ENCODE peak calls at places on chromosomes 5 and 9, in ten cellular contexts. E, Y, B, H, L, M, N, S, R and D are unnamed samples.

GRCh38 chr9:4572184-4572826 is 82.0 kb downstream of the SLC1A1 start:
- DNase-seq in E (no peak), Y (no peak), B (no peak), H (no peak), L (no peak), M (no peak), N (no peak), S (no peak), R (no peak), D (no peak)

GRCh38 chr5:35954175-35954574 is 15.8 kb upstream of the CAPSL start:
- DNase-seq in E (no peak), Y (no peak), B (peak), H (no peak), L (peak), M (no peak), N (no peak), S (no peak), R (no peak), D (no peak)

GRCh38 chr5:95962785-95963184 is 1.1 kb upstream of the ELL2 start:
- DNase-seq in E (peak), Y (no peak), B (peak), H (no peak), L (peak), M (no peak), N (no peak), S (no peak), R (no peak), D (no peak)

GRCh38 chr9:91027005-91027404 is 225.4 kb downstream of the SYK start:
- DNase-seq in E (no peak), Y (no peak), B (no peak), H (no peak), L (no peak), M (no peak), N (no peak), S (no peak), R (no peak), D (no peak)

GRCh38 chr5:76391014-76391413 is 12.1 kb upstream of the IQGAP2 start:
- DNase-seq in E (no peak), Y (no peak), B (no peak), H (no peak), L (no peak), M (no peak), N (no peak), S (no peak), R (no peak), D (no peak)

GRCh38 chr5:39432687-39433086 is 7.9 kb upstream of the DAB2 start:
- DNase-seq in E (no peak), Y (no peak), B (no peak), H (no peak), L (no peak), M (no peak), N (no peak), S (no peak), R (peak), D (no peak)

GRCh38 chr5:73119492-73120157 is 750 bp upstream of the TMEM171 start:
- DNase-seq in E (no peak), Y (no peak), B (peak), H (no peak), L (peak), M (no peak), N (no peak), S (no peak), R (no peak), D (no peak)

GRCh38 chr5:178232920-178233429 is 373 bp upstream of the PHYKPL start:
- DNase-seq in E (no peak), Y (no peak), B (no peak), H (no peak), L (no peak), M (no peak), N (no peak), S (peak), R (no peak), D (no peak)

GRCh38 chr9:136323420-136323819 is 3.9 kb upstream of the GPSM1 start:
- DNase-seq in E (no peak), Y (no peak), B (no peak), H (no peak), L (no peak), M (no peak), N (no peak), S (no peak), R (no peak), D (no peak)

GRCh38 chr5:111224561-111224989 is 391 bp downstream of the CAMK4 start:
- DNase-seq in E (no peak), Y (no peak), B (no peak), H (no peak), L (no peak), M (peak), N (no peak), S (no peak), R (no peak), D (peak)

GRCh38 chr5:134132372-134133212 is 18.1 kb downstream of the TCF7 start:
- DNase-seq in E (no peak), Y (no peak), B (no peak), H (peak), L (peak), M (peak), N (no peak), S (peak), R (no peak), D (peak)

GRCh38 chr5:156178117-156178516 is 148.8 kb upstream of the SGCD start:
- DNase-seq in E (no peak), Y (peak), B (no peak), H (no peak), L (no peak), M (no peak), N (no peak), S (no peak), R (no peak), D (no peak)

GRCh38 chr5:148984333-148984732 is 78.5 kb downstream of the SH3TC2 start:
- DNase-seq in E (no peak), Y (peak), B (no peak), H (no peak), L (peak), M (no peak), N (no peak), S (no peak), R (no peak), D (no peak)

GRCh38 chr5:75050415-75050814 is 1.9 kb downstream of the GCNT4 start:
- DNase-seq in E (peak), Y (peak), B (peak), H (no peak), L (peak), M (no peak), N (no peak), S (peak), R (no peak), D (no peak)

GRCh38 chr5:143698534-143698933 is 113.4 kb upstream of the HMHB1 start:
- DNase-seq in E (no peak), Y (no peak), B (no peak), H (no peak), L (no peak), M (no peak), N (no peak), S (no peak), R (no peak), D (no peak)

GRCh38 chr9:69122086-69122390 is 52.0 kb upstream of the TJP2 start:
- DNase-seq in E (peak), Y (peak), B (peak), H (no peak), L (peak), M (peak), N (peak), S (peak), R (peak), D (peak)

GRCh38 chr9:89623925-89624420 is 19.2 kb downstream of the GADD45G start:
- DNase-seq in E (no peak), Y (no peak), B (no peak), H (no peak), L (no peak), M (no peak), N (no peak), S (no peak), R (no peak), D (no peak)

GRCh38 chr9:129702563-129702962 is 37.1 kb downstream of the PRRX2 start:
- DNase-seq in E (no peak), Y (peak), B (no peak), H (no peak), L (no peak), M (no peak), N (no peak), S (no peak), R (no peak), D (no peak)

GRCh38 chr5:77437194-77437593 is 54.9 kb downstream of the WDR41 start:
- DNase-seq in E (peak), Y (no peak), B (peak), H (no peak), L (no peak), M (no peak), N (no peak), S (peak), R (no peak), D (no peak)

GRCh38 chr5:15014809-15015208 is 143.2 kb upstream of the ANKH start:
- DNase-seq in E (no peak), Y (peak), B (no peak), H (no peak), L (no peak), M (no peak), N (no peak), S (no peak), R (peak), D (no peak)

DNA sequence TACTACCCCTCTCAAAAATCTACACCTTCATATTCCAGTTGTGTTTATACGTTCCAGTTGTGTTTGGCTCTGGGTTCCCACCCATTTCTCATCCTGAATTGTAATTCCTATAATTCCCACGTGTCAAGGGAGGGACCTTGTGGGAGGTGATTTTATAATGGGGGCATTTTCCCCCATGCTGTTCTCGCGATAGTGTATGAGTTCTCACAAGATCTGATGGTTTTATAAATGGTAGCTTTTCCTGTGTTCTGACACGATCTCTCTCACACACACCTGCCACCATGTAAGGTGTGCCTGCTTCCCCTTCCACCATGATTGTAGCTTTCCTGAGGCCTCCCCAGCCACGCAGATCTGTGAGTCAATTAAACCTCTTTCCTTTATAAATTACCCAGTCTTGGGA is 108.5 kb upstream of the ADAMTS16 start:
- DNase-seq in E (no peak), Y (no peak), B (no peak), H (no peak), L (no peak), M (no peak), N (no peak), S (no peak), R (no peak), D (no peak)
- TF ChIP-seq CTCF in E (no peak), Y (no peak), B (no peak), H (no peak), L (no peak), M (no peak), N (no peak), S (no peak), R (no peak), D (no peak)

GRCh38 chr9:95055851-95056551 is 261.5 kb downstream of the FANCC start:
- DNase-seq in E (no peak), Y (peak), B (no peak), H (no peak), L (peak), M (no peak), N (no peak), S (no peak), R (peak), D (no peak)
- TF ChIP-seq CTCF in E (no peak), Y (no peak), B (no peak), H (no peak), L (no peak), M (no peak), N (no peak), S (no peak), R (no peak), D (no peak)

GRCh38 chr9:116843863-116844620 is 156.9 kb downstream of the TRIM32 start:
- DNase-seq in E (no peak), Y (no peak), B (no peak), H (no peak), L (no peak), M (no peak), N (no peak), S (no peak), R (no peak), D (no peak)

GRCh38 chr9:116837038-116837998 is 150.2 kb downstream of the TRIM32 start:
- DNase-seq in E (no peak), Y (no peak), B (peak), H (no peak), L (peak), M (no peak), N (no peak), S (no peak), R (no peak), D (no peak)

GRCh38 chr9:116844621-116845020 is 157.5 kb downstream of the TRIM32 start:
- DNase-seq in E (no peak), Y (no peak), B (no peak), H (no peak), L (no peak), M (no peak), N (no peak), S (no peak), R (no peak), D (no peak)

GRCh38 chr9:116842658-116843057 is 155.6 kb downstream of the TRIM32 start:
- DNase-seq in E (no peak), Y (no peak), B (peak), H (no peak), L (peak), M (no peak), N (no peak), S (peak), R (no peak), D (no peak)
- TF ChIP-seq CTCF in E (no peak), Y (no peak), B (peak), H (peak), L (peak), M (no peak), N (no peak), S (peak), R (no peak), D (no peak)

GRCh38 chr9:34866614-34867013 is 91.5 kb upstream of the PHF24 start:
- DNase-seq in E (peak), Y (no peak), B (no peak), H (no peak), L (no peak), M (no peak), N (no peak), S (no peak), R (no peak), D (no peak)

GRCh38 chr9:34863426-34863825 is 94.7 kb upstream of the PHF24 start:
- DNase-seq in E (no peak), Y (no peak), B (no peak), H (no peak), L (no peak), M (no peak), N (no peak), S (no peak), R (no peak), D (no peak)

DNA sequence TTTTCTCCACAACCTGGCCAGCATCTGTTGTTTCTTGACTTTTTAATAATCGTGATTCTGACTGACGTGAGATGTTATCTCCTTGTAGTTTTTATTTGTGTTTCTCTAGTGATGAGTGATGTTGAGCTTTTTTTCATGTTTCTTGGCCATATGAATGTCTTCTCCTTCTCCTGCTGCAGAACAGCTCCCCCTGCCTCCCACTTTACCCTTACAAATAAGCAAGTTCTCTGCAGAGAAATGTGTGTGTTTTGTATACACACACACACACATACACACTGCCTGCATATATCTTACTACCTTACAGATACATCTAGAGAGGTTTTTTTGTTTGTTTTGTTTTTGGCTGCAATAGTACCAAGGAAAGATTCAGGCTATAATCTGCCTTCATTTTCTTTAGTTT is 88.7 kb upstream of the PHF24 start:
- DNase-seq in E (peak), Y (peak), B (peak), H (no peak), L (no peak), M (no peak), N (no peak), S (no peak), R (peak), D (no peak)
- TF ChIP-seq CTCF in E (peak), Y (peak), B (peak), H (peak), L (peak), M (no peak), N (no peak), S (no peak), R (peak), D (peak)

GRCh38 chr9:121620777-121621437 is 30.5 kb upstream of the DAB2IP start:
- DNase-seq in E (peak), Y (peak), B (peak), H (no peak), L (peak), M (peak), N (no peak), S (peak), R (no peak), D (peak)
- TF ChIP-seq CTCF in E (peak), Y (peak), B (peak), H (peak), L (peak), M (peak), N (peak), S (peak), R (peak), D (peak)

GRCh38 chr5:82494942-82495341 is 216.8 kb upstream of the RPS23 start:
- DNase-seq in E (no peak), Y (peak), B (no peak), H (no peak), L (no peak), M (no peak), N (no peak), S (no peak), R (no peak), D (no peak)
- TF ChIP-seq CTCF in E (peak), Y (peak), B (peak), H (peak), L (peak), M (no peak), N (no peak), S (peak), R (peak), D (no peak)